ENCODE peak calls at places on chromosomes 13 and 19, in seven cellular contexts. One of them, this sample, is unnamed.
A peak's percentile ranks its signal among the peaks of the same experiment; 100 is the strongest.

GRCh38 chr13:87810391-87810801 is 139.2 kb downstream of the SLITRK5 start:
- DNase-seq in tibial nerve: no peak
- DNase-seq in effector memory CD4-positive, alpha-beta T cell: no peak
- DNase-seq in cardiac muscle cell: no peak
- DNase-seq in heart left ventricle: no peak
- DNase-seq in PC-9: peak; percentile 44
- DNase-seq in H9: peak; percentile 75
- DNase-seq in this sample: no peak

GRCh38 chr19:3849092-3849491 is 19.7 kb downstream of the ZFR2 start:
- DNase-seq in H9: peak; percentile 80
- DNase-seq in effector memory CD4-positive, alpha-beta T cell: no peak
- DNase-seq in cardiac muscle cell: no peak
- DNase-seq in PC-9: peak; percentile 58
- DNase-seq in tibial nerve: no peak
- DNase-seq in heart left ventricle: no peak
- DNase-seq in this sample: no peak

GRCh38 chr13:114325729-114326128 is 11.4 kb downstream of the CHAMP1 start:
- DNase-seq in H9: no peak
- DNase-seq in effector memory CD4-positive, alpha-beta T cell: no peak
- DNase-seq in heart left ventricle: no peak
- DNase-seq in PC-9: no peak
- DNase-seq in tibial nerve: no peak
- DNase-seq in cardiac muscle cell: peak; percentile 81
- DNase-seq in this sample: no peak

GRCh38 chr19:39014037-39014436 is 18.3 kb downstream of the FBXO27 start:
- DNase-seq in H9: no peak
- DNase-seq in heart left ventricle: no peak
- DNase-seq in PC-9: no peak
- DNase-seq in tibial nerve: no peak
- DNase-seq in effector memory CD4-positive, alpha-beta T cell: no peak
- DNase-seq in cardiac muscle cell: no peak
- DNase-seq in this sample: no peak

GRCh38 chr13:40236566-40237168 is 429.8 kb downstream of the FOXO1 start:
- DNase-seq in effector memory CD4-positive, alpha-beta T cell: no peak
- DNase-seq in cardiac muscle cell: peak; percentile 76
- DNase-seq in PC-9: no peak
- DNase-seq in tibial nerve: peak; percentile 59
- DNase-seq in H9: no peak
- DNase-seq in heart left ventricle: no peak
- DNase-seq in this sample: no peak

GRCh38 chr19:22832031-22832762 is at the start of gene ZNF723:
- DNase-seq in heart left ventricle: no peak
- DNase-seq in cardiac muscle cell: no peak
- DNase-seq in PC-9: no peak
- DNase-seq in tibial nerve: no peak
- DNase-seq in effector memory CD4-positive, alpha-beta T cell: no peak
- DNase-seq in H9: no peak
- DNase-seq in this sample: no peak

GRCh38 chr19:1214862-1215731 is 9.5 kb downstream of the STK11 start:
- DNase-seq in heart left ventricle: peak; percentile 78
- DNase-seq in H9: no peak
- DNase-seq in tibial nerve: no peak
- DNase-seq in effector memory CD4-positive, alpha-beta T cell: no peak
- DNase-seq in cardiac muscle cell: no peak
- DNase-seq in PC-9: peak; percentile 60
- DNase-seq in this sample: peak; percentile 49

GRCh38 chr19:784541-784940 is 12.7 kb upstream of the PTBP1 start:
- DNase-seq in cardiac muscle cell: no peak
- DNase-seq in H9: no peak
- DNase-seq in heart left ventricle: no peak
- DNase-seq in PC-9: peak; percentile 61
- DNase-seq in tibial nerve: no peak
- DNase-seq in effector memory CD4-positive, alpha-beta T cell: no peak
- DNase-seq in this sample: no peak

GRCh38 chr13:50990540-50991506 is 81.2 kb downstream of the RNASEH2B start:
- DNase-seq in effector memory CD4-positive, alpha-beta T cell: no peak
- DNase-seq in H9: peak; percentile 49
- DNase-seq in PC-9: no peak
- DNase-seq in tibial nerve: peak; percentile 49
- DNase-seq in heart left ventricle: peak; percentile 45
- DNase-seq in cardiac muscle cell: peak; percentile 81
- DNase-seq in this sample: no peak

GRCh38 chr13:25171170-25171516 is 945 bp downstream of the AMER2 start:
- DNase-seq in H9: no peak
- DNase-seq in cardiac muscle cell: no peak
- DNase-seq in heart left ventricle: no peak
- DNase-seq in tibial nerve: no peak
- DNase-seq in effector memory CD4-positive, alpha-beta T cell: no peak
- DNase-seq in PC-9: no peak
- DNase-seq in this sample: no peak

GRCh38 chr13:41813426-41813825 is 147.5 kb downstream of the VWA8 start:
- DNase-seq in effector memory CD4-positive, alpha-beta T cell: no peak
- DNase-seq in tibial nerve: no peak
- DNase-seq in heart left ventricle: no peak
- DNase-seq in cardiac muscle cell: peak; percentile 24
- DNase-seq in PC-9: no peak
- DNase-seq in H9: no peak
- DNase-seq in this sample: no peak

GRCh38 chr19:32599736-32600157 is 18.8 kb downstream of the PDCD5 start:
- DNase-seq in effector memory CD4-positive, alpha-beta T cell: no peak
- DNase-seq in PC-9: peak; percentile 13
- DNase-seq in cardiac muscle cell: peak; percentile 80
- DNase-seq in heart left ventricle: no peak
- DNase-seq in tibial nerve: no peak
- DNase-seq in H9: no peak
- DNase-seq in this sample: no peak

GRCh38 chr19:4980087-4980486 is 11.2 kb downstream of the KDM4B start:
- DNase-seq in H9: no peak
- DNase-seq in PC-9: no peak
- DNase-seq in heart left ventricle: no peak
- DNase-seq in tibial nerve: no peak
- DNase-seq in effector memory CD4-positive, alpha-beta T cell: no peak
- DNase-seq in cardiac muscle cell: peak; percentile 49
- DNase-seq in this sample: no peak

GRCh38 chr19:48698046-48698445 is 2.3 kb downstream of the FUT2 start:
- DNase-seq in heart left ventricle: no peak
- DNase-seq in H9: no peak
- DNase-seq in tibial nerve: no peak
- DNase-seq in PC-9: peak; percentile 58
- DNase-seq in cardiac muscle cell: peak; percentile 85
- DNase-seq in effector memory CD4-positive, alpha-beta T cell: no peak
- DNase-seq in this sample: no peak

DNA sequence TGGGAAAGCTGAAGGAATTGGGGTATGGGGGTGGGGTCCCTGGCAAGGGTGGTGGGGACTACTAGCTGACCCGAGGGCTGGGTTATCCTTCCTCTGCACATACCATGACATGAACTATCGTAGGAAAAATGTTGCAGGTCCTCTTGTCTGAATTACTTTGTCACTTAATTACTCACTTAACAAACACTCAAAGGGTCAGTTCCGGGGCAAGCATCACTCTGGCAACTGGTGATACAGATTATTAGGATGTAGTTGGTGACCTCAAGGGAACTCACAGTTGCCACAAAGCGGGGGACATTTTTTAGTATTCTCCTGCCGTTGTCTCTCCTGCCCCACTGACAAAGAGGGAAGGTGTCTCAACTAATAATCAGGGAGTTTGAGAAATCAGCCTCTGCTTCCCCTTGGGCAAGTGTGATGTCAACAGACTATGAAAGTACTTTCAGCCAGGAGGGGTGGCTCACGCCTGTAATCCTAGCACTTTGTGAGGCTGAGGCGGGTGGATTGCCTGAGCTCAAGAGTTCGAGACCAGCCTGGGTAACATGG is 10.4 kb downstream of the DNAJB1 start:
- DNase-seq in H9: no peak
- DNase-seq in PC-9: peak; percentile 76
- DNase-seq in cardiac muscle cell: peak; percentile 61
- DNase-seq in tibial nerve: no peak
- DNase-seq in heart left ventricle: no peak
- DNase-seq in effector memory CD4-positive, alpha-beta T cell: no peak
- DNase-seq in this sample: no peak
- H3K27ac ChIP-seq in H9: no peak overlapping the region
- H3K27ac ChIP-seq in PC-9: peak overlapping the region; percentile 99
- H3K27ac ChIP-seq in cardiac muscle cell: no peak overlapping the region
- H3K27ac ChIP-seq in tibial nerve: no peak overlapping the region
- H3K27ac ChIP-seq in heart left ventricle: no peak overlapping the region
- H3K27ac ChIP-seq in effector memory CD4-positive, alpha-beta T cell: peak overlapping the region; percentile 70
- H3K27ac ChIP-seq in this sample: no peak overlapping the region

GRCh38 chr13:35978607-35979316 is 152.4 kb downstream of the DCLK1 start:
- DNase-seq in cardiac muscle cell: peak; percentile 86
- DNase-seq in effector memory CD4-positive, alpha-beta T cell: no peak
- DNase-seq in tibial nerve: no peak
- DNase-seq in heart left ventricle: peak; percentile 37
- DNase-seq in H9: no peak
- DNase-seq in PC-9: peak; percentile 17
- DNase-seq in this sample: peak; percentile 23
- H3K27ac ChIP-seq in cardiac muscle cell: no peak overlapping the region
- H3K27ac ChIP-seq in effector memory CD4-positive, alpha-beta T cell: no peak overlapping the region
- H3K27ac ChIP-seq in tibial nerve: peak overlapping the region; percentile 81
- H3K27ac ChIP-seq in heart left ventricle: peak overlapping the region; percentile 67
- H3K27ac ChIP-seq in H9: no peak overlapping the region
- H3K27ac ChIP-seq in PC-9: no peak overlapping the region
- H3K27ac ChIP-seq in this sample: no peak overlapping the region

GRCh38 chr19:7262470-7262869 is 31.7 kb downstream of the INSR start:
- DNase-seq in PC-9: no peak
- DNase-seq in heart left ventricle: no peak
- DNase-seq in tibial nerve: no peak
- DNase-seq in cardiac muscle cell: no peak
- DNase-seq in effector memory CD4-positive, alpha-beta T cell: no peak
- DNase-seq in H9: no peak
- DNase-seq in this sample: no peak
- H3K27ac ChIP-seq in PC-9: no peak overlapping the region
- H3K27ac ChIP-seq in heart left ventricle: peak overlapping the region; percentile 43
- H3K27ac ChIP-seq in tibial nerve: no peak overlapping the region
- H3K27ac ChIP-seq in cardiac muscle cell: no peak overlapping the region
- H3K27ac ChIP-seq in effector memory CD4-positive, alpha-beta T cell: no peak overlapping the region
- H3K27ac ChIP-seq in H9: no peak overlapping the region
- H3K27ac ChIP-seq in this sample: peak overlapping the region; percentile 75

DNA sequence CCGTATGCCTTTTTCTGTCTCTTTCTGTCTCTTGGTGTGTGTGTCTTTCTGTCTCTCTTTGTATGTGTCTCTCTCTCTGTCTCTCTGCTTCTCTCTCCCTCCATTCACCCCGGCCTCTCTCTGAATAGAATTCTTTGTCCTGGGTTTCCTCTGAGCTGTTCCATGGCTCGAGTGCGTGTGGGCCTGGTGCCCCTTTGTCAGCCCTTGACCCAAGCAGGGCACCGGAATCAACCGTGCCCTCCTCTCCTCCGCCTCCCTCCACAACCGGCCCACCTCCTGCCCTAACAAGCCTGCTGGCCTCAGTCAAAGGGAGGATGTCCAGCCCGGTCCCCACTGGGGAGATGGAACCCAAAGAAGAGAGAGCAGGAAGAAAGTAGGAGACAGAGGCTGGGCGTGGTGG is 3.2 kb downstream of the AXL start:
- DNase-seq in tibial nerve: no peak
- DNase-seq in heart left ventricle: no peak
- DNase-seq in PC-9: no peak
- DNase-seq in cardiac muscle cell: no peak
- DNase-seq in H9: no peak
- DNase-seq in effector memory CD4-positive, alpha-beta T cell: no peak
- DNase-seq in this sample: no peak
- H3K27ac ChIP-seq in tibial nerve: peak overlapping the region; percentile 99
- H3K27ac ChIP-seq in heart left ventricle: no peak overlapping the region
- H3K27ac ChIP-seq in PC-9: no peak overlapping the region
- H3K27ac ChIP-seq in cardiac muscle cell: no peak overlapping the region
- H3K27ac ChIP-seq in H9: no peak overlapping the region
- H3K27ac ChIP-seq in effector memory CD4-positive, alpha-beta T cell: no peak overlapping the region
- H3K27ac ChIP-seq in this sample: peak overlapping the region; percentile 28

This sample was measured in substantia nigra.